ENCODE peak calls at places on chromosomes 4 and X, in seven cellular contexts. One of them, this sample, is unnamed.

GRCh38 chrX:128616933-128617332 is 564.7 kb upstream of the ACTRT1 start:
- DNase-seq in tibial nerve: no peak
- DNase-seq in ovary: no peak
- DNase-seq in NCI-H82: no peak
- DNase-seq in NCI-H1436: no peak
- DNase-seq in A549: no peak
- DNase-seq in substantia nigra: no peak
- DNase-seq in this sample: no peak

GRCh38 chrX:17374619-17375360 is at the start of gene NHS:
- DNase-seq in tibial nerve: peak; percentile 52
- DNase-seq in ovary: peak; percentile 73
- DNase-seq in NCI-H82: peak; percentile 83
- DNase-seq in NCI-H1436: peak; percentile 63
- DNase-seq in A549: peak; percentile 68
- DNase-seq in substantia nigra: peak; percentile 16
- DNase-seq in this sample: peak; percentile 75

GRCh38 chr4:10030946-10031662 is 9.8 kb upstream of the SLC2A9 start:
- DNase-seq in tibial nerve: no peak
- DNase-seq in ovary: no peak
- DNase-seq in NCI-H82: peak; percentile 15
- DNase-seq in NCI-H1436: no peak
- DNase-seq in A549: no peak
- DNase-seq in substantia nigra: no peak
- DNase-seq in this sample: no peak

GRCh38 chr4:155248002-155248896 is 39.8 kb downstream of the NPY2R start:
- DNase-seq in tibial nerve: no peak
- DNase-seq in ovary: no peak
- DNase-seq in NCI-H82: peak; percentile 13
- DNase-seq in NCI-H1436: no peak
- DNase-seq in A549: no peak
- DNase-seq in substantia nigra: no peak
- DNase-seq in this sample: peak; percentile 16

GRCh38 chr4:136742330-136742729 is 790.0 kb downstream of the PCDH18 start:
- DNase-seq in tibial nerve: no peak
- DNase-seq in ovary: no peak
- DNase-seq in NCI-H82: no peak
- DNase-seq in NCI-H1436: no peak
- DNase-seq in A549: no peak
- DNase-seq in substantia nigra: no peak
- DNase-seq in this sample: no peak

GRCh38 chr4:186580669-186581068 is 25.3 kb upstream of the MTNR1A start:
- DNase-seq in tibial nerve: no peak
- DNase-seq in ovary: no peak
- DNase-seq in NCI-H82: no peak
- DNase-seq in NCI-H1436: no peak
- DNase-seq in A549: no peak
- DNase-seq in substantia nigra: no peak
- DNase-seq in this sample: no peak

GRCh38 chr4:11724731-11725130 is 296.0 kb upstream of the HS3ST1 start:
- DNase-seq in tibial nerve: no peak
- DNase-seq in ovary: no peak
- DNase-seq in NCI-H82: no peak
- DNase-seq in NCI-H1436: no peak
- DNase-seq in A549: no peak
- DNase-seq in substantia nigra: no peak
- DNase-seq in this sample: no peak

GRCh38 chr4:38523054-38523453 is 140.9 kb upstream of the KLF3 start:
- DNase-seq in tibial nerve: no peak
- DNase-seq in ovary: no peak
- DNase-seq in NCI-H82: no peak
- DNase-seq in NCI-H1436: no peak
- DNase-seq in A549: no peak
- DNase-seq in substantia nigra: no peak
- DNase-seq in this sample: no peak

GRCh38 chr4:89193828-89194227 is 82.5 kb downstream of the TIGD2 start:
- DNase-seq in tibial nerve: no peak
- DNase-seq in ovary: no peak
- DNase-seq in NCI-H82: no peak
- DNase-seq in NCI-H1436: no peak
- DNase-seq in A549: no peak
- DNase-seq in substantia nigra: no peak
- DNase-seq in this sample: no peak

GRCh38 chr4:23855912-23856605 is 33.8 kb downstream of the PPARGC1A start:
- DNase-seq in tibial nerve: no peak
- DNase-seq in ovary: no peak
- DNase-seq in NCI-H82: no peak
- DNase-seq in NCI-H1436: no peak
- DNase-seq in A549: no peak
- DNase-seq in substantia nigra: peak; percentile 2
- DNase-seq in this sample: no peak

GRCh38 chr4:152935138-152935537 is 985 bp upstream of the FHDC1 start:
- DNase-seq in tibial nerve: no peak
- DNase-seq in ovary: no peak
- DNase-seq in NCI-H82: no peak
- DNase-seq in NCI-H1436: no peak
- DNase-seq in A549: peak; percentile 18
- DNase-seq in substantia nigra: no peak
- DNase-seq in this sample: no peak

GRCh38 chr4:26784207-26784606 is 76.4 kb upstream of the STIM2 start:
- DNase-seq in tibial nerve: no peak
- DNase-seq in ovary: no peak
- DNase-seq in NCI-H82: no peak
- DNase-seq in NCI-H1436: no peak
- DNase-seq in A549: no peak
- DNase-seq in substantia nigra: no peak
- DNase-seq in this sample: no peak

GRCh38 chr4:16267639-16268038 is 41.4 kb upstream of the TAPT1 start:
- DNase-seq in tibial nerve: no peak
- DNase-seq in ovary: no peak
- DNase-seq in NCI-H82: no peak
- DNase-seq in NCI-H1436: no peak
- DNase-seq in A549: no peak
- DNase-seq in substantia nigra: no peak
- DNase-seq in this sample: no peak

GRCh38 chrX:151938172-151938571 is 25.5 kb downstream of the MAGEA4 start:
- DNase-seq in tibial nerve: no peak
- DNase-seq in ovary: no peak
- DNase-seq in NCI-H82: no peak
- DNase-seq in NCI-H1436: no peak
- DNase-seq in A549: no peak
- DNase-seq in substantia nigra: no peak
- DNase-seq in this sample: no peak

GRCh38 chr4:185357733-185358440 is 37.8 kb downstream of the LRP2BP start:
- DNase-seq in tibial nerve: no peak
- DNase-seq in ovary: no peak
- DNase-seq in NCI-H82: no peak
- DNase-seq in NCI-H1436: no peak
- DNase-seq in A549: no peak
- DNase-seq in substantia nigra: no peak
- DNase-seq in this sample: no peak

GRCh38 chr4:154743683-154744340 is at the start of gene LRAT:
- DNase-seq in tibial nerve: no peak
- DNase-seq in ovary: no peak
- DNase-seq in NCI-H82: peak; percentile 49
- DNase-seq in NCI-H1436: no peak
- DNase-seq in A549: peak; percentile 69
- DNase-seq in substantia nigra: peak; percentile 48
- DNase-seq in this sample: peak; percentile 4

GRCh38 chrX:17154001-17154400 is 207.5 kb downstream of the REPS2 start:
- DNase-seq in tibial nerve: no peak
- DNase-seq in ovary: no peak
- DNase-seq in NCI-H82: no peak
- DNase-seq in NCI-H1436: no peak
- DNase-seq in A549: no peak
- DNase-seq in substantia nigra: no peak
- DNase-seq in this sample: no peak

GRCh38 chr4:184699941-184700340 is 34.0 kb downstream of the CENPU start:
- DNase-seq in tibial nerve: no peak
- DNase-seq in ovary: no peak
- DNase-seq in NCI-H82: no peak
- DNase-seq in NCI-H1436: no peak
- DNase-seq in A549: no peak
- DNase-seq in substantia nigra: no peak
- DNase-seq in this sample: no peak

GRCh38 chrX:15158736-15159406 is 111.0 kb downstream of the ASB9 start:
- DNase-seq in tibial nerve: no peak
- DNase-seq in ovary: no peak
- DNase-seq in NCI-H82: no peak
- DNase-seq in NCI-H1436: no peak
- DNase-seq in A549: no peak
- DNase-seq in substantia nigra: no peak
- DNase-seq in this sample: no peak

GRCh38 chr4:56871357-56871993 is 36.2 kb upstream of the REST start:
- DNase-seq in tibial nerve: no peak
- DNase-seq in ovary: no peak
- DNase-seq in NCI-H82: peak; percentile 11
- DNase-seq in NCI-H1436: no peak
- DNase-seq in A549: no peak
- DNase-seq in substantia nigra: peak; percentile 11
- DNase-seq in this sample: no peak

GRCh38 chrX:52220936-52221335 is 36.2 kb downstream of the MAGED4 start:
- DNase-seq in tibial nerve: no peak
- DNase-seq in ovary: no peak
- DNase-seq in NCI-H82: no peak
- DNase-seq in NCI-H1436: no peak
- DNase-seq in A549: no peak
- DNase-seq in substantia nigra: no peak
- DNase-seq in this sample: no peak

GRCh38 chrX:12771445-12772069 is 19.7 kb upstream of the PRPS2 start:
- DNase-seq in tibial nerve: peak; percentile 5
- DNase-seq in ovary: no peak
- DNase-seq in NCI-H82: peak; percentile 77
- DNase-seq in NCI-H1436: no peak
- DNase-seq in A549: peak; percentile 27
- DNase-seq in substantia nigra: no peak
- DNase-seq in this sample: peak; percentile 55

GRCh38 chr4:6524436-6524835 is 50.6 kb upstream of the MAN2B2 start:
- DNase-seq in tibial nerve: no peak
- DNase-seq in ovary: no peak
- DNase-seq in NCI-H82: peak; percentile 38
- DNase-seq in NCI-H1436: no peak
- DNase-seq in A549: no peak
- DNase-seq in substantia nigra: no peak
- DNase-seq in this sample: no peak

GRCh38 chr4:1360423-1361283 is 13.6 kb downstream of the UVSSA start:
- DNase-seq in tibial nerve: peak; percentile 32
- DNase-seq in ovary: peak; percentile 84
- DNase-seq in NCI-H82: no peak
- DNase-seq in NCI-H1436: no peak
- DNase-seq in A549: no peak
- DNase-seq in substantia nigra: no peak
- DNase-seq in this sample: no peak

This sample was measured in MG63.